ENCODE peak calls at places on chromosomes 3 and 15, in four cellular contexts. H is nephron progenitor cell, F is WTC11, O is A673. T is an unnamed sample.
A peak's percentile ranks its signal among the peaks of the same experiment; 100 is the strongest.

GRCh38 chr3:385151-385550 is 188.6 kb downstream of the CHL1 start:
- DNase-seq in O (peak; percentile 73), H (no peak), F (no peak), T (no peak)

GRCh38 chr15:71435552-71435951 is 320.3 kb downstream of the THSD4 start:
- DNase-seq in H (no peak), F (peak; percentile 20), O (no peak), T (no peak)

GRCh38 chr3:117526485-117527079 is 817.0 kb downstream of the TUSC7 start:
- DNase-seq in O (peak; percentile 37), H (no peak), F (peak; percentile 24), T (peak; percentile 15)

GRCh38 chr3:138043266-138044029 is 33.5 kb downstream of the CLDN18 start:
- DNase-seq in O (peak; percentile 12), F (no peak), H (no peak), T (no peak)

GRCh38 chr3:185081516-185081915 is 71.3 kb downstream of the C3orf70 start:
- DNase-seq in H (no peak), F (no peak), O (no peak), T (no peak)

GRCh38 chr3:102179321-102180290 is 255.2 kb upstream of the ZPLD1 start:
- DNase-seq in F (no peak), O (peak; percentile 56), H (no peak), T (no peak)

GRCh38 chr3:52851348-52851747 is 16.5 kb upstream of the MUSTN1 start:
- DNase-seq in F (peak; percentile 64), O (peak; percentile 4), H (peak; percentile 44), T (peak; percentile 53)

GRCh38 chr3:29011441-29011840 is 269.4 kb upstream of the RBMS3 start:
- DNase-seq in H (no peak), O (no peak), F (no peak), T (no peak)

GRCh38 chr15:29570931-29571727 is 251.1 kb downstream of the TJP1 start:
- DNase-seq in H (peak; percentile 75), F (peak; percentile 81), O (peak; percentile 21), T (peak; percentile 45)

GRCh38 chr3:119173325-119173724 is at the start of gene UPK1B:
- DNase-seq in F (peak; percentile 62), H (peak; percentile 42), O (no peak), T (no peak)

GRCh38 chr3:80060664-80061063 is 292.9 kb upstream of the ROBO1 start:
- DNase-seq in F (no peak), H (no peak), O (peak; percentile 2), T (no peak)

GRCh38 chr3:79113821-79114220 is 654.0 kb downstream of the ROBO1 start:
- DNase-seq in H (no peak), O (no peak), F (no peak), T (no peak)

GRCh38 chr3:10419637-10420232 is 85.7 kb downstream of the ATP2B2 start:
- DNase-seq in H (no peak), O (no peak), F (no peak), T (no peak)

GRCh38 chr15:35479423-35479822 is 66.5 kb downstream of the DPH6 start:
- DNase-seq in H (no peak), F (no peak), O (no peak), T (no peak)

GRCh38 chr3:188946351-188946750 is 225.4 kb upstream of the TPRG1 start:
- DNase-seq in F (no peak), H (no peak), O (no peak), T (no peak)

GRCh38 chr3:115927210-115927609 is 303.9 kb downstream of the GAP43 start:
- DNase-seq in H (no peak), F (no peak), O (peak; percentile 58), T (no peak)

GRCh38 chr15:44450172-44450571 is 22.7 kb downstream of the CTDSPL2 start:
- DNase-seq in O (no peak), H (no peak), F (no peak), T (no peak)

GRCh38 chr3:124282751-124283643 is 291.1 kb upstream of the ROPN1 start:
- DNase-seq in O (no peak), F (no peak), H (no peak), T (no peak)

GRCh38 chr3:191362524-191363090 is 32.3 kb upstream of the UTS2B start:
- DNase-seq in F (no peak), O (no peak), H (no peak), T (no peak)

GRCh38 chr3:46892285-46893145 is 15.0 kb downstream of the PTH1R start:
- DNase-seq in H (peak; percentile 88), F (peak; percentile 94), O (no peak), T (peak; percentile 64)

GRCh38 chr3:45253316-45253715 is 27.2 kb upstream of the TMEM158 start:
- DNase-seq in H (no peak), O (no peak), F (no peak), T (no peak)

GRCh38 chr15:91258436-91258779 is 158.4 kb downstream of the SV2B start:
- DNase-seq in H (no peak), O (no peak), F (peak; percentile 18), T (no peak)

GRCh38 chr15:74330861-74331408 is 36.5 kb downstream of the CYP11A1 start:
- DNase-seq in H (no peak), O (no peak), F (no peak), T (no peak)

GRCh38 chr3:69542265-69543079 is 156.6 kb upstream of the FRMD4B start:
- DNase-seq in F (peak; percentile 64), H (peak; percentile 70), O (no peak), T (peak; percentile 36)

GRCh38 chr3:177484926-177485325 is 287.6 kb upstream of the TBL1XR1 start:
- DNase-seq in F (no peak), H (no peak), O (no peak), T (no peak)

GRCh38 chr3:64685800-64686445 is 1.9 kb downstream of the ADAMTS9 start:
- DNase-seq in F (peak; percentile 91), O (peak; percentile 87), H (peak; percentile 87), T (peak; percentile 79)

GRCh38 chr15:61653110-61653509 is 407.1 kb downstream of the VPS13C start:
- DNase-seq in F (no peak), O (no peak), H (no peak), T (no peak)

GRCh38 chr3:94429517-94429916 is 366.7 kb downstream of the NSUN3 start:
- DNase-seq in O (no peak), H (no peak), F (no peak), T (no peak)

GRCh38 chr3:39457361-39457760 is 10.1 kb upstream of the MOBP start:
- DNase-seq in F (no peak), O (no peak), H (no peak), T (no peak)

GRCh38 chr15:99509686-99510461 is 55.9 kb upstream of the MEF2A start:
- DNase-seq in H (no peak), F (no peak), O (no peak), T (no peak)

GRCh38 chr3:161316006-161316689 is 55.2 kb downstream of the SPTSSB start:
- DNase-seq in O (no peak), F (no peak), H (no peak), T (no peak)

GRCh38 chr3:30285188-30286006 is 321.0 kb upstream of the TGFBR2 start:
- DNase-seq in O (peak; percentile 62), H (no peak), F (no peak), T (no peak)

GRCh38 chr15:30992465-30992864 is 1.0 kb upstream of the MTMR10 start:
- DNase-seq in O (no peak), F (no peak), H (no peak), T (no peak)

GRCh38 chr15:30990451-30991300 is 752 bp downstream of the MTMR10 start:
- DNase-seq in O (peak; percentile 57), F (no peak), H (no peak), T (no peak)

GRCh38 chr15:30992073-30992363 is 590 bp upstream of the MTMR10 start:
- DNase-seq in H (no peak), F (no peak), O (no peak), T (no peak)

GRCh38 chr15:30990036-30990435 is 1.4 kb downstream of the MTMR10 start:
- DNase-seq in F (no peak), O (peak; percentile 32), H (no peak), T (no peak)

GRCh38 chr15:30991301-30992072 is at the start of gene MTMR10:
- DNase-seq in O (peak; percentile 74), H (peak; percentile 75), F (peak; percentile 70), T (peak; percentile 65)
- TF ChIP-seq CTCF in O (no peak), H (no peak), F (no peak), T (no peak)

DNA sequence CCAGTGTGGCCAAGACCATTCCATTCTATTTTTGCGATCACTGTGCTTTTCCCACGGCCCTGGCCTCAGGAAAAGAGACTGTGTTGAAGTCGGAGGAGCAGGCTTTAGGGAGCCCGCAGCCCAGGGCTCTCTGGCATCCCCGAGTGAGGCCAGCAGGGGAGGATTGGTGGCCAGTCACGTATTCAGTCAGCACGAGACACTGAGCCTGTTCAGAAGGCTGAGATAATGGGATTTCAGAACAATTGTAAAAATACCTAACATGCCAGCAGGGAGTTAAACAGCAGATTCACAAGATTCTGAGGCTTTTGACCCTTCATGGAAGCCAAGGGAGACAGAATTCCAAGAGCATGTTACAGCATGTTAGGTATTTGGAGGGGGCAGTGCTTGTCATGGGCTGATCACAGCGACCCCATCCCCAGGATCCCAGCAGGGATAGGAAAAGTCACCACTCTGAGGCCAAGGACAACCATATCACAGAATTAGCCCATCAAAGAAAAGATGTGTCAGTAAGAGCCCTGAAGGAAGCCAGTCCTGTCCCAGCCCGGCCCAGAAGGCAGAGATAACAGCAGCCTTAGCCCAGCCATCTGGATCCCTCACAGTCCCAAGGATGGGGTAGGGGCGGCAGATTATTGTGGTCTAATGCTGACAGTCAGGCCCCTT is 40.6 kb downstream of the AMOTL2 start:
- DNase-seq in F (no peak), O (peak; percentile 69), H (no peak), T (no peak)
- TF ChIP-seq CTCF in F (no peak), O (no peak), H (no peak), T (no peak)

GRCh38 chr3:182148360-182148759 is 436.6 kb downstream of the SOX2 start:
- DNase-seq in O (no peak), F (no peak), H (no peak), T (no peak)

GRCh38 chr3:182143903-182144302 is 432.2 kb downstream of the SOX2 start:
- DNase-seq in H (no peak), O (no peak), F (no peak), T (no peak)

DNA sequence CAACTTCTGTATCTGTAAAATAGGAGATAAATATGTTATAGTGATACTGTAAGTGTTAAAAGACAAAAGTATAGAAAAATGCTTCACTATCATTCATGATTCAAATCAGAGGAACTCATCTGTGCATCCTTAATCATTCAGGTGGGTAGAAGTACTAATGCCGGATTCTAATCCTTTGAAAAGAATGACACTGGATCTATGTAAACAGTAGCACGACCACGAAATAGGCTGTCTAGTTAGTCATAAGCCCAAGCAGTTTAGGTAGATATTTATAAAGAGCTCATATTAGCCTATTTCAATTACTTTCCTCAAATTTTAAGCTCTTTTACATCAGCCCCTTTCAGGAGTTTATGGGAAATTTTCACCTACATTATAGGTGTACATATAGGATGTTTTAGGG is 437.9 kb downstream of the SOX2 start:
- DNase-seq in H (no peak), F (no peak), O (no peak), T (no peak)
- TF ChIP-seq CTCF in H (no peak), F (no peak), O (no peak), T (no peak)

DNA sequence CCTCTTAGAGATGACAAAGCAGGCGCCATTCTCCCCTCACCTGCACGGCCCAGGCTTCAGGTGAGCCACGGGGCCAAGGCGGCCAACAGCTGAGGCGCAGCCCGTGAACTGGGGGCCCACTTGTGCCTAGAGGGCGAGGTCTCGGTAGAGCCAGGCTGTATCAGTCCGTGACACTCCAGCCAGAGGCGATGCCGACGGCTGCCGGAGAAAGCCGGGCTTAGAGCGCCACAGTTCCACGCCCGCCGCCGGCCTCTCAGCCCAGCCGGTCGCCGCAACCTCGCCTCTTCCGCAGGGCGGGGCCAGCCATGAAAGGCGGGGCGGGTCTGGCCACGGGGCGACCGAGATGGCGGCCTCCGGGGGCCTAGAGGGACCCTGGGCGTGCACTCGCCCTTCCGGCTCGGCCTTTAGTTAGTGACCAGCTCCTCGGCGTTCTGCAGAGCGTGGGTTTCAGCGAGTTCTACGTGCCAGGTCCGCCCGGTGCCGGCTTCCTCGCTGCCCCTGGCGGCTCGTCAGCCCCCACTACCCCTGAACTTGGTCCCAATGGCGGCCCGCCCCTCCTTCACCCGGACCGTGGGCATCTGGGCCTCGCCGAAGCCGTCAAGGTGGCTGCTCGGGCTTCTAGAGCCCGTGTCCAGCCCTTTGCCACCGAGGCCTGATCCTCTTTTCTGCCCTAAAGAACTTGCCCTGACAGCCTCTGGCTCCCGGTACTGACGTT is at the start of gene ZNF621:
- DNase-seq in H (peak; percentile 92), F (peak; percentile 90), O (peak; percentile 65), T (peak; percentile 86)
- TF ChIP-seq CTCF in H (no peak), F (no peak), O (no peak), T (no peak)